ENCODE peak calls at places on chromosomes 13 and 19, in five cellular contexts. One of them, this sample, is unnamed.
A peak's percentile ranks its signal among the peaks of the same experiment; 100 is the strongest.

GRCh38 chr13:40928980-40929379 is 90.1 kb downstream of the ELF1 start:
- DNase-seq in neural progenitor cell: no peak
- DNase-seq in dorsolateral prefrontal cortex: no peak
- DNase-seq in PC-9: no peak
- DNase-seq in cardiac muscle cell: no peak
- DNase-seq in this sample: no peak

GRCh38 chr19:39156230-39156890 is 30.8 kb downstream of the PAK4 start:
- DNase-seq in neural progenitor cell: no peak
- DNase-seq in PC-9: peak; percentile 43
- DNase-seq in cardiac muscle cell: no peak
- DNase-seq in dorsolateral prefrontal cortex: no peak
- DNase-seq in this sample: no peak

GRCh38 chr19:16290692-16291091 is 33.9 kb upstream of the KLF2 start:
- DNase-seq in cardiac muscle cell: no peak
- DNase-seq in PC-9: no peak
- DNase-seq in neural progenitor cell: no peak
- DNase-seq in dorsolateral prefrontal cortex: no peak
- DNase-seq in this sample: no peak

GRCh38 chr19:41039806-41040205 is 48.4 kb upstream of the CYP2A13 start:
- DNase-seq in cardiac muscle cell: no peak
- DNase-seq in neural progenitor cell: no peak
- DNase-seq in dorsolateral prefrontal cortex: no peak
- DNase-seq in PC-9: no peak
- DNase-seq in this sample: no peak

GRCh38 chr13:99113351-99113750 is 87.3 kb upstream of the UBAC2 start:
- DNase-seq in cardiac muscle cell: no peak
- DNase-seq in PC-9: no peak
- DNase-seq in dorsolateral prefrontal cortex: no peak
- DNase-seq in neural progenitor cell: no peak
- DNase-seq in this sample: no peak

GRCh38 chr13:106536244-106537034 is 977 bp upstream of the EFNB2 start:
- DNase-seq in neural progenitor cell: peak; percentile 98
- DNase-seq in cardiac muscle cell: peak; percentile 96
- DNase-seq in PC-9: peak; percentile 79
- DNase-seq in dorsolateral prefrontal cortex: peak; percentile 89
- DNase-seq in this sample: peak; percentile 89

GRCh38 chr19:39415111-39416046 is 2.9 kb downstream of the PLEKHG2 start:
- DNase-seq in dorsolateral prefrontal cortex: no peak
- DNase-seq in cardiac muscle cell: no peak
- DNase-seq in PC-9: no peak
- DNase-seq in neural progenitor cell: no peak
- DNase-seq in this sample: no peak

GRCh38 chr19:18204394-18205179 is 745 bp upstream of the RAB3A start:
- DNase-seq in dorsolateral prefrontal cortex: no peak
- DNase-seq in PC-9: peak; percentile 73
- DNase-seq in neural progenitor cell: peak; percentile 87
- DNase-seq in cardiac muscle cell: peak; percentile 84
- DNase-seq in this sample: peak; percentile 77

GRCh38 chr19:47391510-47392223 is 27.7 kb downstream of the MEIS3 start:
- DNase-seq in cardiac muscle cell: peak; percentile 77
- DNase-seq in dorsolateral prefrontal cortex: peak; percentile 73
- DNase-seq in PC-9: peak; percentile 73
- DNase-seq in neural progenitor cell: peak; percentile 78
- DNase-seq in this sample: peak; percentile 77

GRCh38 chr13:98401936-98402335 is 175.0 kb downstream of the STK24 start:
- DNase-seq in cardiac muscle cell: no peak
- DNase-seq in neural progenitor cell: no peak
- DNase-seq in dorsolateral prefrontal cortex: no peak
- DNase-seq in PC-9: no peak
- DNase-seq in this sample: no peak

GRCh38 chr19:45971260-45971902 is 2.3 kb downstream of the NOVA2 start:
- DNase-seq in neural progenitor cell: no peak
- DNase-seq in dorsolateral prefrontal cortex: no peak
- DNase-seq in cardiac muscle cell: no peak
- DNase-seq in PC-9: no peak
- DNase-seq in this sample: no peak

GRCh38 chr13:80447747-80448146 is 106.8 kb upstream of the SPRY2 start:
- DNase-seq in dorsolateral prefrontal cortex: no peak
- DNase-seq in cardiac muscle cell: no peak
- DNase-seq in neural progenitor cell: no peak
- DNase-seq in PC-9: no peak
- DNase-seq in this sample: no peak

GRCh38 chr19:38714354-38714778 is 29.9 kb downstream of the CAPN12 start:
- DNase-seq in dorsolateral prefrontal cortex: no peak
- DNase-seq in neural progenitor cell: no peak
- DNase-seq in PC-9: no peak
- DNase-seq in cardiac muscle cell: no peak
- DNase-seq in this sample: no peak

GRCh38 chr19:35088514-35088913 is 27.1 kb upstream of the FXYD3 start:
- DNase-seq in cardiac muscle cell: no peak
- DNase-seq in PC-9: peak; percentile 64
- DNase-seq in dorsolateral prefrontal cortex: no peak
- DNase-seq in neural progenitor cell: no peak
- DNase-seq in this sample: no peak

GRCh38 chr13:36815069-36815468 is 4.0 kb upstream of the RFXAP start:
- DNase-seq in cardiac muscle cell: no peak
- DNase-seq in PC-9: no peak
- DNase-seq in neural progenitor cell: no peak
- DNase-seq in dorsolateral prefrontal cortex: no peak
- DNase-seq in this sample: no peak

GRCh38 chr13:101700598-101700997 is 248.1 kb downstream of the ITGBL1 start:
- DNase-seq in dorsolateral prefrontal cortex: no peak
- DNase-seq in neural progenitor cell: no peak
- DNase-seq in PC-9: no peak
- DNase-seq in cardiac muscle cell: no peak
- DNase-seq in this sample: no peak

GRCh38 chr19:12994701-12995595 is at the start of gene NFIX:
- DNase-seq in dorsolateral prefrontal cortex: no peak
- DNase-seq in PC-9: peak; percentile 54
- DNase-seq in neural progenitor cell: peak; percentile 89
- DNase-seq in cardiac muscle cell: peak; percentile 80
- DNase-seq in this sample: peak; percentile 76

GRCh38 chr19:48962029-48962848 is 2.9 kb upstream of the FTL start:
- DNase-seq in cardiac muscle cell: no peak
- DNase-seq in PC-9: peak; percentile 86
- DNase-seq in neural progenitor cell: no peak
- DNase-seq in dorsolateral prefrontal cortex: no peak
- DNase-seq in this sample: no peak

GRCh38 chr13:41562541-41563178 is 105.3 kb downstream of the RGCC start:
- DNase-seq in neural progenitor cell: no peak
- DNase-seq in PC-9: no peak
- DNase-seq in cardiac muscle cell: no peak
- DNase-seq in dorsolateral prefrontal cortex: no peak
- DNase-seq in this sample: no peak

GRCh38 chr19:16076154-16076957 is at the start of gene TPM4:
- DNase-seq in PC-9: peak; percentile 92
- DNase-seq in cardiac muscle cell: peak; percentile 94
- DNase-seq in dorsolateral prefrontal cortex: peak; percentile 78
- DNase-seq in neural progenitor cell: peak; percentile 96
- DNase-seq in this sample: peak; percentile 94

GRCh38 chr19:44757735-44758505 is 9.4 kb downstream of the BCL3 start:
- DNase-seq in cardiac muscle cell: peak; percentile 90
- DNase-seq in neural progenitor cell: peak; percentile 90
- DNase-seq in PC-9: no peak
- DNase-seq in dorsolateral prefrontal cortex: peak; percentile 33
- DNase-seq in this sample: peak; percentile 57

GRCh38 chr19:58572818-58573657 is at the start of gene MZF1:
- DNase-seq in cardiac muscle cell: peak; percentile 100
- DNase-seq in neural progenitor cell: peak; percentile 100
- DNase-seq in dorsolateral prefrontal cortex: peak; percentile 100
- DNase-seq in PC-9: no peak
- DNase-seq in this sample: peak; percentile 100
- H3K27ac ChIP-seq in cardiac muscle cell: peak within 1 kb of the TSS; percentile 94
- H3K27ac ChIP-seq in neural progenitor cell: peak within 1 kb of the TSS; percentile 94
- H3K27ac ChIP-seq in dorsolateral prefrontal cortex: peak within 1 kb of the TSS; percentile 99
- H3K27ac ChIP-seq in PC-9: no peak within 1 kb of the TSS
- H3K27ac ChIP-seq in this sample: peak within 1 kb of the TSS; percentile 96

GRCh38 chr19:57362419-57362818 is 932 bp upstream of the TRAPPC2B start:
- DNase-seq in neural progenitor cell: no peak
- DNase-seq in dorsolateral prefrontal cortex: no peak
- DNase-seq in cardiac muscle cell: no peak
- DNase-seq in PC-9: no peak
- DNase-seq in this sample: no peak
- H3K27ac ChIP-seq in neural progenitor cell: no peak overlapping the region
- H3K27ac ChIP-seq in dorsolateral prefrontal cortex: peak overlapping the region; percentile 95
- H3K27ac ChIP-seq in cardiac muscle cell: peak overlapping the region; percentile 97
- H3K27ac ChIP-seq in PC-9: peak overlapping the region; percentile 37
- H3K27ac ChIP-seq in this sample: peak overlapping the region; percentile 83

GRCh38 chr19:6837525-6837924 is 49.9 kb upstream of the ADGRE1 start:
- DNase-seq in neural progenitor cell: no peak
- DNase-seq in PC-9: no peak
- DNase-seq in cardiac muscle cell: no peak
- DNase-seq in dorsolateral prefrontal cortex: no peak
- DNase-seq in this sample: no peak
- H3K27ac ChIP-seq in neural progenitor cell: no peak overlapping the region
- H3K27ac ChIP-seq in PC-9: no peak overlapping the region
- H3K27ac ChIP-seq in cardiac muscle cell: no peak overlapping the region
- H3K27ac ChIP-seq in dorsolateral prefrontal cortex: no peak overlapping the region
- H3K27ac ChIP-seq in this sample: no peak overlapping the region

GRCh38 chr13:20116213-20116612 is 44.6 kb downstream of the GJA3 start:
- DNase-seq in cardiac muscle cell: no peak
- DNase-seq in PC-9: no peak
- DNase-seq in dorsolateral prefrontal cortex: no peak
- DNase-seq in neural progenitor cell: no peak
- DNase-seq in this sample: no peak

GRCh38 chr13:20124303-20124702 is 36.5 kb downstream of the GJA3 start:
- DNase-seq in neural progenitor cell: no peak
- DNase-seq in PC-9: no peak
- DNase-seq in dorsolateral prefrontal cortex: no peak
- DNase-seq in cardiac muscle cell: no peak
- DNase-seq in this sample: no peak

GRCh38 chr13:20118268-20119140 is 42.3 kb downstream of the GJA3 start:
- DNase-seq in PC-9: peak; percentile 52
- DNase-seq in cardiac muscle cell: peak; percentile 36
- DNase-seq in neural progenitor cell: peak; percentile 63
- DNase-seq in dorsolateral prefrontal cortex: no peak
- DNase-seq in this sample: peak; percentile 45

GRCh38 chr13:20121154-20121515 is 39.7 kb downstream of the GJA3 start:
- DNase-seq in PC-9: peak; percentile 30
- DNase-seq in neural progenitor cell: no peak
- DNase-seq in cardiac muscle cell: no peak
- DNase-seq in dorsolateral prefrontal cortex: no peak
- DNase-seq in this sample: no peak

DNA sequence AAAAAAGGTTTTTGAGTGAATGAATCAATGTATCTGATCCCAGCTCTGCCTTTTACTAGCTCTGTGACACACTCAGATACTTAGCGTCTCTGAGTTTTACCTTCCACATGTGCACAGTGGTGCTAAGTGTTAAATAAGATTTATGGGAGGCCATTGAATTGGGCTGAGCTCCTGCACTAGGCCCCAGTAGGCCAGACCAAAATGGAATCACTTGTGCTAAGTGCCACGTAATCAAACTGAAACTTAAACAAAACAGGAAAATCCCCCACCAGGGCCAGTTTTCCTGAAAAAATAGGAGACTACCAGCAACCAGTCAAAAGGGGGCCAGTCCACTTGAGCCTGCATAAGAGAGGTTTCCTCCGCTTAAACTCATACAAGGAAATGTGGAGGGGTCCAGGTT is 40.9 kb downstream of the GJA3 start:
- DNase-seq in neural progenitor cell: no peak
- DNase-seq in cardiac muscle cell: no peak
- DNase-seq in PC-9: no peak
- DNase-seq in dorsolateral prefrontal cortex: no peak
- DNase-seq in this sample: no peak
- H3K27ac ChIP-seq in neural progenitor cell: no peak overlapping the region
- H3K27ac ChIP-seq in cardiac muscle cell: peak overlapping the region; percentile 33
- H3K27ac ChIP-seq in PC-9: peak overlapping the region; percentile 89
- H3K27ac ChIP-seq in dorsolateral prefrontal cortex: peak overlapping the region; percentile 91
- H3K27ac ChIP-seq in this sample: no peak overlapping the region

DNA sequence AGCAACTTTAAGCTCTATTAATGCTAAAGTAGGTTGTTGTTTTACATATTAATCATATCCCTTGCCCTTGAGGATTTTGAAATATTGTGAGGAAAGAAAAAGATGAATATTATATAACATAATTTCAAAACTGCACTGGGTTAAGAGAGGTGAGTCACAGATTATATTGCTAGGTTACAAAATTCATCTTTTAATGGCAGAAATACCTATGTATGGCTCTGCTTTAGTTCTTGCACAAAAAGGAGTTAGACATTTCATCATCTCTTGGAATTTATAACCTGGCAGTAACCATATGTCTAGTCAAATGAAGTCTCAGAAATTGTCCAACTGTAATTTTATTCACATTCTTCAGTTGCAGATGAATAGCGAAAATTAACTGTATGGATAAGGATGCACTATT is 2041.1 kb downstream of the OLFM4 start:
- DNase-seq in neural progenitor cell: no peak
- DNase-seq in cardiac muscle cell: no peak
- DNase-seq in PC-9: no peak
- DNase-seq in dorsolateral prefrontal cortex: no peak
- DNase-seq in this sample: no peak
- H3K27ac ChIP-seq in neural progenitor cell: no peak overlapping the region
- H3K27ac ChIP-seq in cardiac muscle cell: no peak overlapping the region
- H3K27ac ChIP-seq in PC-9: no peak overlapping the region
- H3K27ac ChIP-seq in dorsolateral prefrontal cortex: no peak overlapping the region
- H3K27ac ChIP-seq in this sample: no peak overlapping the region